ENCODE peak calls at places on chromosome 2, in five cellular contexts. O is ovary, C is SK-N-SH, D is transverse colon, L is tibial nerve. A is an unnamed sample.
A peak's percentile ranks its signal among the peaks of the same experiment; 100 is the strongest.

GRCh38 chr2:98914713-98915580 is 21.1 kb downstream of the CRACDL start:
- DNase-seq in C (no peak), L (no peak), O (no peak), D (no peak), A (peak; percentile 45)

GRCh38 chr2:190551928-190552327 is 17.4 kb upstream of the NEMP2 start:
- DNase-seq in D (no peak), L (no peak), O (no peak), C (no peak), A (no peak)

GRCh38 chr2:108583903-108584520 is 49.7 kb downstream of the LIMS1 start:
- DNase-seq in L (no peak), O (no peak), D (peak; percentile 66), C (peak; percentile 73), A (peak; percentile 83)

GRCh38 chr2:206936456-206937222 is 2.7 kb upstream of the CPO start:
- DNase-seq in D (no peak), C (peak; percentile 27), O (no peak), L (no peak), A (no peak)

GRCh38 chr2:67631474-67631873 is 234.3 kb downstream of the ETAA1 start:
- DNase-seq in C (no peak), L (no peak), D (no peak), O (no peak), A (no peak)

GRCh38 chr2:178279142-178279541 is 84.8 kb downstream of the OSBPL6 start:
- DNase-seq in L (no peak), C (no peak), D (no peak), O (no peak), A (no peak)

GRCh38 chr2:98932164-98932563 is 3.9 kb downstream of the CRACDL start:
- DNase-seq in C (no peak), L (no peak), O (no peak), D (no peak), A (no peak)

GRCh38 chr2:235054497-235054896 is 102.7 kb downstream of the SH3BP4 start:
- DNase-seq in C (no peak), L (no peak), D (no peak), O (no peak), A (no peak)

GRCh38 chr2:29314816-29315571 is 199.8 kb downstream of the CLIP4 start:
- DNase-seq in L (no peak), C (no peak), O (no peak), D (peak; percentile 20), A (no peak)

GRCh38 chr2:189305291-189305943 is 125.9 kb upstream of the COL5A2 start:
- DNase-seq in C (no peak), L (no peak), O (no peak), D (no peak), A (no peak)

GRCh38 chr2:217853301-217853881 is 149.4 kb downstream of the TNS1 start:
- DNase-seq in D (no peak), L (peak; percentile 57), C (no peak), O (no peak), A (peak; percentile 91)

GRCh38 chr2:5494212-5494611 is 198.0 kb upstream of the SOX11 start:
- DNase-seq in O (no peak), L (no peak), D (no peak), C (no peak), A (no peak)

GRCh38 chr2:108898315-108899082 is 90.5 kb downstream of the EDAR start:
- DNase-seq in L (no peak), C (no peak), D (no peak), O (no peak), A (no peak)

GRCh38 chr2:20106746-20107145 is 55.3 kb upstream of the LAPTM4A start:
- DNase-seq in O (no peak), C (no peak), L (no peak), D (peak; percentile 56), A (no peak)

GRCh38 chr2:169585673-169586072 is 1.5 kb downstream of the PPIG start:
- DNase-seq in L (no peak), O (no peak), C (no peak), D (no peak), A (no peak)

DNA sequence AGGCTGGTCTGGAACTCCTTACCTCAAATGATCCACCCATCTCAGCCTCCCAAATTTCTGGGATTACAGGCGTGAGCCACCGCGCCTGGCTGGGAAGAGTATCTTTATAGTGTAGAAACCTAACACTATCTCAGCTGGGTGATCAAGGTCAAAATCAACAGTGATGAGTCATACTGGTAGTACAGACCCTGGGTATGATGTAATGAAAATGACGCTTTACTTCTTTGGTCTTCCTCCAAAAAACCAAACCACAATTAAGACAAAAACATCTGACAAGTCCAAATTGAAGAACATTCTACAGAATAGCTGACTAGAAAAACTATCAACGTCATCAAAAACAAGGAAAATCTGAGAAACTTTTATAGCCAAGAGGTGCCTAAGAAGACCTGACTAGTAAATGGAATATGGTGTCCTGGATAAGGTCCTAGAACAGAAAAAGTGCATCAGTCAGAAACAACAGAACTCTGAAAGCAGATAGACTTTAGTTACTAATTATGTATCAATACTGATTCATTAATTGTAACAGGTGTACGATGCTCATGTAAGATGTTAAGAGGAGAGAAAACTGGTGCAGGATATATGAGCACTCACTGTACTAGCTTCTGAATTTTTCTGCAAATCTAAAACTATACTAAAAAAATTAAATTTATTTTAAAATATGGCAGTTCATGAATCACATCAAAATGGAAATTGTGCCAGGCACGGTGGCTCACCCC is 25.4 kb downstream of the PDCL3 start:
- DNase-seq in D (no peak), L (no peak), C (no peak), O (no peak), A (no peak)
- TF ChIP-seq EP300 in D (no peak), L (no peak), C (peak; percentile 24), O (no peak), A (no peak)

GRCh38 chr2:43305006-43305405 is 78.6 kb upstream of the ZFP36L2 start:
- DNase-seq in O (no peak), L (no peak), D (no peak), C (no peak), A (peak; percentile 77)
- H3K4me1 ChIP-seq in O (peaks cover 16% of the 10 kb centered on the region), L (peaks cover 72% of the 10 kb centered on the region), D (peaks cover 16% of the 10 kb centered on the region), C (peaks cover 10% of the 10 kb centered on the region), A (no peaks in the 10 kb centered on the region)

GRCh38 chr2:85501244-85501643 is 37.7 kb upstream of the MAT2A start:
- DNase-seq in L (no peak), D (no peak), O (no peak), C (no peak), A (no peak)

GRCh38 chr2:85497944-85498630 is 40.9 kb upstream of the MAT2A start:
- DNase-seq in D (no peak), L (no peak), O (no peak), C (no peak), A (no peak)

GRCh38 chr2:85490861-85491763 is 47.9 kb upstream of the MAT2A start:
- DNase-seq in D (no peak), L (no peak), C (no peak), O (no peak), A (no peak)

DNA sequence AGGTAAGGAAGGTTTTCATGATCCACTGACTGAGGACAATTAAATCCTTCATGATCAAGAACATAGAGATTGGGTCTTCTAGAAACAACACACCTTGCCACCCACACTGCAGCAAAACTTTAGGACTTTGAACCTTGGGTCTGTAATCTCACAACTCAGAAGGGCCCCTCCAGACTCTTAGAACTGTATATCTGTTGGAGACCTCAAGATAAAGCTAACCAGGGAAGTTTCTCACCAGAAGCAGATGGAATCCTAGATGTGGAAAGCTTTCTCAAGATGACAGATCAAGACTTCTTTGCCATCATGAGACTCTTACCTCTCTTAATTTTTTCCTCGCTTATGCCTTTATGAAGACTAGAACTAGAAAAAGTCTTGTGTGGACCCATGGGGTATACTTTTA is 42.5 kb upstream of the MAT2A start:
- DNase-seq in O (no peak), L (no peak), C (no peak), D (no peak), A (no peak)
- TF ChIP-seq EP300 in O (no peak), L (no peak), C (no peak), D (no peak), A (no peak)

GRCh38 chr2:95295376-95295775 is 1.8 kb upstream of the KCNIP3 start:
- DNase-seq in L (no peak), D (no peak), C (no peak), O (no peak), A (no peak)
- H3K4me1 ChIP-seq in L (no peaks in the 10 kb centered on the region), D (no peaks in the 10 kb centered on the region), C (peaks cover 12% of the 10 kb centered on the region), O (no peaks in the 10 kb centered on the region), A (peaks cover 3% of the 10 kb centered on the region)

GRCh38 chr2:12210016-12210933 is 463.8 kb downstream of the LPIN1 start:
- DNase-seq in L (no peak), C (no peak), D (no peak), O (peak; percentile 76), A (no peak)
- TF ChIP-seq EP300 in L (no peak), C (no peak), D (no peak), O (no peak), A (no peak)

DNA sequence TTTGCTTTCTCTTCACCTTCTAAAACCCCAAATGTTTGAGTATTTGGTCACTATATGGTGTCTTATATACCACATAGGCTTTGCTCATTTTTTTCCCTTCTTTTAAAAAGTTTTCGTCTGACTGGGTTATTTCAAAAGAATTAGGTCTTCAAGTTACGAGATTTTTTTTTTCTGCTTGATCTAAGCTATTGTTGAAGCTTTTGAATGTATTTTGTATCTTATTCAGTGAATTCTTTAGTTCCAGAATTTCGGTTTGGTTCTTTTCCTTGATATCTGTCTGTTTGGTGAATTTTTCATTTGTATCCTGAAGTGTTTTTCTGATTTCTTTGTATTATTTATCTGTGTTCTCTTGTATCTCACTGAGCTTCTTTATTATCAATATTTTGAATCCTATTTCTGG is 93.5 kb downstream of the ARL6IP6 start:
- DNase-seq in C (no peak), L (no peak), O (no peak), D (no peak), A (no peak)
- H3K4me1 ChIP-seq in C (no peaks in the 10 kb centered on the region), L (no peaks in the 10 kb centered on the region), O (no peaks in the 10 kb centered on the region), D (no peaks in the 10 kb centered on the region), A (no peaks in the 10 kb centered on the region)

GRCh38 chr2:27925640-27926472 is 35.3 kb downstream of the BABAM2 start:
- DNase-seq in L (no peak), O (no peak), C (no peak), D (no peak), A (no peak)

GRCh38 chr2:27921424-27921823 is 30.9 kb downstream of the BABAM2 start:
- DNase-seq in D (no peak), C (no peak), L (no peak), O (no peak), A (no peak)

GRCh38 chr2:27920148-27920885 is 29.8 kb downstream of the BABAM2 start:
- DNase-seq in C (no peak), D (no peak), L (no peak), O (no peak), A (no peak)

GRCh38 chr2:27922842-27923241 is 32.3 kb downstream of the BABAM2 start:
- DNase-seq in D (no peak), L (no peak), C (no peak), O (no peak), A (no peak)

DNA sequence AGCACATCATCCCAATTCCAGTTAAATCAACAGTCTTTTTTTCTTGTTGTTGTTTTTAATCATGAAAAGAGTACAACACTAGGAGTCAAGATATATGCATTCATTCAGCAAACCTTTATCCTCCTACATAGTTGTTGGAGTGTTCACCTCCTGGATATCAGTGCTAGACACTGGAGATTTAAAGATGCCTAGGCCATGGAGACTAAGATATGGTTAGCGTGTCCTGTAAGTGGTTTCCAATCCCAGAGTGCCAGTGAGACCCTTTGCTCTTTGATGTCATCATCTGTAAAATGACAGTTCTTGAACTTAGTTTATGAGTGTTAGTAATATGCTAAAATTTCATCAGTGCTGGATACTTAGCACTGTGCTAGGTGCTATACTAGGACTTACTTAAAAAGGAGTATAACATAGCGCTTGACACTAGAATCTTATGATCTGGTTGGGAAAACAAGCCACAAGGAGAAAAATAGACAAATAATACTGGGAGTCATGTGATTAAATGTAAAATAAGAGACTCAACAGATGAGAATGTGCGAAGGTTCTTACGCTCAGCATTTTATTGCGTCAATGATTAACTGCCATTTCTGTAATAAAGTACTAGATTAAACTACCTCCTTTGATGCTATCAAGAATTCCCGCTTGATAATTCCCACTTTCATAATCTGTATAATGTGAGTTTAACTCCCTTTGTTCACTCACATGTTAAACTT is 31.5 kb downstream of the BABAM2 start:
- DNase-seq in C (no peak), D (no peak), O (no peak), L (no peak), A (no peak)
- TF ChIP-seq EP300 in C (no peak), D (no peak), O (no peak), L (no peak), A (no peak)